ENCODE peak calls at places on chromosomes 4 and X, in eight cellular contexts. H is spleen; G is EL; U is A549; T is kidney; I is bronchial epithelial cell; A is stimulated activated naive CD4-positive, alpha-beta T cell; B is D341Med. L is an unnamed sample.

GRCh38 chr4:144718958-144719512 is 73.1 kb downstream of the HHIP start:
- DNase-seq in H (no peak), G (no peak), U (no peak), T (no peak), I (no peak), A (no peak), B (no peak), L (no peak)

GRCh38 chrX:135974279-135974856 is 580 bp upstream of the MMGT1 start:
- DNase-seq in H (peak), G (peak), U (peak), T (peak), I (no peak), A (peak), B (peak), L (no peak)

GRCh38 chrX:86047174-86047991 is at the start of gene CHM:
- DNase-seq in H (peak), G (peak), U (peak), T (peak), I (peak), A (no peak), B (peak), L (peak)

GRCh38 chrX:81355436-81355835 is 153.5 kb downstream of the SH3BGRL start:
- DNase-seq in H (no peak), G (no peak), U (no peak), T (no peak), I (no peak), A (no peak), B (no peak), L (no peak)

GRCh38 chr4:38099908-38100407 is 139.8 kb downstream of the PTTG2 start:
- DNase-seq in H (no peak), G (peak), U (no peak), T (no peak), I (peak), A (no peak), B (no peak), L (peak)

GRCh38 chr4:161320377-161320776 is 843.4 kb downstream of the FSTL5 start:
- DNase-seq in H (no peak), G (no peak), U (peak), T (no peak), I (peak), A (no peak), B (peak), L (no peak)

GRCh38 chr4:170011921-170012628 is 14.1 kb downstream of the MFAP3L start:
- DNase-seq in H (no peak), G (no peak), U (no peak), T (no peak), I (no peak), A (no peak), B (no peak), L (no peak)

GRCh38 chr4:61996943-61997342 is 796.8 kb downstream of the ADGRL3 start:
- DNase-seq in H (no peak), G (no peak), U (no peak), T (no peak), I (no peak), A (no peak), B (no peak), L (no peak)

GRCh38 chr4:3257691-3258482 is 8.9 kb downstream of the MSANTD1 start:
- DNase-seq in H (peak), G (peak), U (no peak), T (peak), I (peak), A (no peak), B (peak), L (peak)

L was measured in epithelial cell of prostate.